ENCODE peak calls at places on chromosomes 5 and 9, in ten cellular contexts. G is uterus, K is psoas muscle, R is RWPE2, U is tibial nerve, D is neuronal stem cell, V is right cardiac atrium, Z is tibial artery, N is prostate gland, I is IMR-90. C is an unnamed sample.

GRCh38 chr5:59621477-59621876 is 272.0 kb downstream of the PDE4D start:
- DNase-seq in G (no peak), K (no peak), R (no peak), U (no peak), D (no peak), V (no peak), Z (no peak), N (no peak), I (no peak), C (no peak)

GRCh38 chr5:66741394-66741793 is 145.2 kb downstream of the MAST4 start:
- DNase-seq in G (no peak), K (no peak), R (no peak), U (no peak), D (no peak), V (no peak), Z (no peak), N (peak; percentile 47), I (no peak), C (no peak)

GRCh38 chr9:110777201-110777842 is 108.7 kb downstream of the MUSK start:
- DNase-seq in G (no peak), K (no peak), R (no peak), U (no peak), D (peak; percentile 33), V (no peak), Z (no peak), N (no peak), I (peak; percentile 36), C (no peak)

GRCh38 chr9:122127396-122127798 is 32.2 kb downstream of the NDUFA8 start:
- DNase-seq in G (no peak), K (no peak), R (no peak), U (no peak), D (no peak), V (no peak), Z (no peak), N (no peak), I (no peak), C (no peak)

GRCh38 chr9:133515240-133515610 is 9.5 kb downstream of the MYMK start:
- DNase-seq in G (no peak), K (peak; percentile 10), R (no peak), U (no peak), D (no peak), V (peak; percentile 57), Z (no peak), N (no peak), I (no peak), C (no peak)

GRCh38 chr5:73749485-73750270 is 123.7 kb downstream of the ARHGEF28 start:
- DNase-seq in G (no peak), K (no peak), R (no peak), U (no peak), D (no peak), V (no peak), Z (no peak), N (no peak), I (peak; percentile 23), C (no peak)

GRCh38 chr5:143923634-143924265 is 111.8 kb downstream of the HMHB1 start:
- DNase-seq in G (no peak), K (no peak), R (no peak), U (no peak), D (no peak), V (no peak), Z (no peak), N (no peak), I (peak; percentile 66), C (peak; percentile 58)

GRCh38 chr5:29992248-29992647 is 1201.2 kb upstream of the CDH6 start:
- DNase-seq in G (no peak), K (no peak), R (no peak), U (no peak), D (no peak), V (no peak), Z (no peak), N (no peak), I (no peak), C (no peak)

GRCh38 chr9:37324261-37324683 is 98.2 kb upstream of the GRHPR start:
- DNase-seq in G (no peak), K (no peak), R (no peak), U (no peak), D (peak; percentile 12), V (no peak), Z (no peak), N (no peak), I (peak; percentile 53), C (no peak)

GRCh38 chr5:83011990-83012389 is 65.2 kb downstream of the TMEM167A start:
- DNase-seq in G (no peak), K (no peak), R (no peak), U (no peak), D (no peak), V (no peak), Z (no peak), N (no peak), I (peak; percentile 2), C (no peak)

GRCh38 chr5:675111-675875 is 17.9 kb downstream of the TPPP start:
- DNase-seq in G (peak; percentile 13), K (peak; percentile 13), R (no peak), U (no peak), D (no peak), V (peak; percentile 62), Z (peak; percentile 15), N (no peak), I (no peak), C (peak; percentile 40)

GRCh38 chr5:675876-676698 is 17.1 kb downstream of the TPPP start:
- DNase-seq in G (peak; percentile 9), K (peak; percentile 6), R (no peak), U (no peak), D (no peak), V (peak; percentile 44), Z (peak; percentile 18), N (no peak), I (no peak), C (no peak)

GRCh38 chr5:674630-675011 is 18.5 kb downstream of the TPPP start:
- DNase-seq in G (no peak), K (no peak), R (no peak), U (no peak), D (no peak), V (peak; percentile 71), Z (peak; percentile 16), N (no peak), I (no peak), C (no peak)

GRCh38 chr5:677131-678101 is 15.7 kb downstream of the TPPP start:
- DNase-seq in G (peak; percentile 8), K (peak; percentile 13), R (no peak), U (no peak), D (no peak), V (peak; percentile 53), Z (peak; percentile 13), N (no peak), I (no peak), C (peak; percentile 38)

GRCh38 chr5:676699-677076 is 16.5 kb downstream of the TPPP start:
- DNase-seq in G (no peak), K (no peak), R (no peak), U (no peak), D (no peak), V (peak; percentile 38), Z (peak; percentile 9), N (no peak), I (no peak), C (no peak)
- H3K27me3 ChIP-seq in G (no peaks in the 10 kb centered on the region), K (no peaks in the 10 kb centered on the region), R (peaks cover 30% of the 10 kb centered on the region), U (no peaks in the 10 kb centered on the region), D (peaks cover 2% of the 10 kb centered on the region), V (no peaks in the 10 kb centered on the region), Z (no peaks in the 10 kb centered on the region), N (peaks cover 7% of the 10 kb centered on the region), I (peaks cover 16% of the 10 kb centered on the region), C (peaks cover 28% of the 10 kb centered on the region)

GRCh38 chr5:32583582-32584232 is 1.6 kb upstream of the SUB1 start:
- DNase-seq in G (no peak), K (no peak), R (no peak), U (no peak), D (no peak), V (no peak), Z (no peak), N (no peak), I (no peak), C (no peak)
- H3K27me3 ChIP-seq in G (no peaks in the 10 kb centered on the region), K (no peaks in the 10 kb centered on the region), R (no peaks in the 10 kb centered on the region), U (no peaks in the 10 kb centered on the region), D (no peaks in the 10 kb centered on the region), V (no peaks in the 10 kb centered on the region), Z (no peaks in the 10 kb centered on the region), N (no peaks in the 10 kb centered on the region), I (peaks cover 2% of the 10 kb centered on the region), C (no peaks in the 10 kb centered on the region)

GRCh38 chr9:123371805-123372590 is 16.0 kb downstream of the CRB2 start:
- DNase-seq in G (no peak), K (no peak), R (no peak), U (no peak), D (no peak), V (peak; percentile 28), Z (no peak), N (no peak), I (no peak), C (no peak)

GRCh38 chr9:123373941-123374340 is 17.9 kb downstream of the CRB2 start:
- DNase-seq in G (peak; percentile 62), K (no peak), R (no peak), U (no peak), D (peak; percentile 82), V (peak; percentile 46), Z (no peak), N (no peak), I (no peak), C (no peak)

GRCh38 chr9:123373447-123373923 is 17.5 kb downstream of the CRB2 start:
- DNase-seq in G (no peak), K (no peak), R (no peak), U (no peak), D (no peak), V (peak; percentile 43), Z (no peak), N (no peak), I (no peak), C (no peak)

GRCh38 chr9:123371228-123371584 is 15.2 kb downstream of the CRB2 start:
- DNase-seq in G (no peak), K (no peak), R (no peak), U (no peak), D (no peak), V (no peak), Z (no peak), N (no peak), I (no peak), C (no peak)

GRCh38 chr9:123372766-123373446 is 16.9 kb downstream of the CRB2 start:
- DNase-seq in G (no peak), K (no peak), R (no peak), U (no peak), D (no peak), V (no peak), Z (no peak), N (no peak), I (no peak), C (no peak)
- H3K27me3 ChIP-seq in G (no peaks in the 10 kb centered on the region), K (peaks cover 27% of the 10 kb centered on the region), R (peaks cover 33% of the 10 kb centered on the region), U (no peaks in the 10 kb centered on the region), D (no peaks in the 10 kb centered on the region), V (no peaks in the 10 kb centered on the region), Z (no peaks in the 10 kb centered on the region), N (peaks cover 19% of the 10 kb centered on the region), I (peaks cover 68% of the 10 kb centered on the region), C (peaks cover 33% of the 10 kb centered on the region)

DNA sequence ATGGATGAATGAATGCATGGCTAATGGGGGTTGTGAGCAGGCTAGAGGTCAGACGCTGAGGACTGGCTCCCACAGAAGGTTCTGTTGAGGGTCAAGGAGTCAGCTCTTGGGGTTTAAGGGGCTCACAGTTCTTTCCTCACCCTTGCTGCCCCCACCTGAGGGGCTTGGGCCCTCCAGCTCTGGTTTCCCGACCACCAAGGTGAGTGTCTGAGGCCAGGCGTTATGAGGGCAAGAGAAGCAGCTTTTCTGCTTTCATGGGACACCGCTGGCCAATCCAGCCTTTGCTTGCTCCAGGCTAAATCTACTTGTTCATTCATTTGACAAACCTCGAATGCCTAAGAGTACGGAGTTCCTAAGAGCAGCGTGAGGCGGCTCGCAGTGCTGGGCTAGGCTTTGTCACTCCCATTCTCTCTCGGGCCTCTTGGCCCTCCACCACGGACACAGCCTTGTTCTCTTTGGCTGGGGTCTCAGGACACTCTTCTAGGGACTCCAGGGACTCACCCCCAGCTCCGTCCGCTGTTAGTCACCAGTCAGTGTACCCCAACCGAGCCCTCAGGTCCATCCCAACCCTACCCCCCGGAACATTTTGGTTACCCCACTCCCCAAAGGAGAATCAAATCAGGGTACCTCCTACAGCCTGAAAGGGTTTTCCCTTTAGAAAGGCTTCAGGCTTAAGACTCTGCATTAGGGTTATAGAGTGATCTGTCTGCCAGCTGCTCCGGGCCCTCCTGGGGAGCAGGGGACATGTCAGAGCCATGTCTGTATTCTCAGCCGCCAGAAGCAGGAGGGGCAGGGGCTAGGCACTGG is 210.1 kb upstream of the MVB12B start:
- DNase-seq in G (no peak), K (no peak), R (no peak), U (no peak), D (no peak), V (no peak), Z (no peak), N (no peak), I (no peak), C (no peak)
- H3K27me3 ChIP-seq in G (no peaks in the 10 kb centered on the region), K (peaks cover 8% of the 10 kb centered on the region), R (peaks cover 36% of the 10 kb centered on the region), U (no peaks in the 10 kb centered on the region), D (no peaks in the 10 kb centered on the region), V (no peaks in the 10 kb centered on the region), Z (no peaks in the 10 kb centered on the region), N (no peaks in the 10 kb centered on the region), I (peaks cover 30% of the 10 kb centered on the region), C (peaks cover 14% of the 10 kb centered on the region)